ENCODE peak calls at places on chromosomes 2 and 18, in ten cellular contexts. Y is gastrocnemius medialis, H is uterus, R is tibial nerve, K is left lung, B is fibroblast of lung, E is endothelial cell of umbilical vein, Z is thyroid gland, S is H9, P is heart right ventricle. I is an unnamed sample.

GRCh38 chr2:241151934-241152660 is 1.8 kb downstream of the PPP1R7 start:
- DNase-seq in S (no peak), H (no peak), P (no peak), Z (no peak), E (no peak), R (no peak), Y (no peak), K (peak; percentile 1), B (no peak), I (no peak)

GRCh38 chr2:30677861-30678385 is 129.3 kb downstream of the CAPN13 start:
- DNase-seq in S (peak; percentile 12), K (no peak), E (no peak), R (no peak), H (no peak), P (no peak), Z (no peak), B (no peak), Y (no peak), I (no peak)

GRCh38 chr18:44098551-44099098 is 582.1 kb upstream of the SETBP1 start:
- DNase-seq in Z (no peak), S (peak; percentile 69), R (no peak), B (peak; percentile 58), Y (no peak), P (no peak), K (no peak), E (peak; percentile 53), H (no peak), I (no peak)

GRCh38 chr2:228556707-228557106 is 375.2 kb upstream of the SPHKAP start:
- DNase-seq in K (no peak), H (no peak), Y (no peak), P (no peak), Z (no peak), S (no peak), B (peak; percentile 24), E (no peak), R (no peak), I (no peak)

GRCh38 chr2:73255007-73255644 is 21.0 kb downstream of the CCT7 start:
- DNase-seq in P (no peak), Z (no peak), H (no peak), S (no peak), B (no peak), R (no peak), K (peak; percentile 65), Y (no peak), E (no peak), I (no peak)

GRCh38 chr2:222433381-222434173 is 9.2 kb downstream of the SGPP2 start:
- DNase-seq in K (no peak), R (no peak), B (no peak), H (no peak), Y (no peak), Z (peak; percentile 63), P (no peak), E (no peak), S (peak; percentile 87), I (no peak)

GRCh38 chr2:227608469-227609338 is 5.9 kb downstream of the SCYGR3 start:
- DNase-seq in S (no peak), Y (no peak), B (no peak), K (no peak), E (no peak), H (no peak), R (no peak), Z (no peak), P (no peak), I (no peak)

GRCh38 chr2:424306-425172 is 136.6 kb upstream of the ALKAL2 start:
- DNase-seq in Z (no peak), K (no peak), P (no peak), R (no peak), H (no peak), S (no peak), B (peak; percentile 15), E (no peak), Y (no peak), I (no peak)

GRCh38 chr18:63346031-63346430 is 21.0 kb downstream of the KDSR start:
- DNase-seq in P (peak; percentile 38), Y (peak; percentile 26), H (peak; percentile 49), Z (peak; percentile 17), B (no peak), R (no peak), K (no peak), S (no peak), E (no peak), I (no peak)

GRCh38 chr2:223654384-223654915 is 52.3 kb upstream of the SCG2 start:
- DNase-seq in K (no peak), B (peak; percentile 56), Y (no peak), E (no peak), H (no peak), S (no peak), P (no peak), Z (no peak), R (no peak), I (no peak)

GRCh38 chr2:84427235-84428138 is 31.6 kb downstream of the SUCLG1 start:
- DNase-seq in K (no peak), H (no peak), B (peak; percentile 57), E (no peak), S (no peak), Y (no peak), P (no peak), R (no peak), Z (no peak), I (no peak)

GRCh38 chr2:197311521-197312033 is 997 bp upstream of the ANKRD44 start:
- DNase-seq in Y (no peak), K (no peak), Z (no peak), H (no peak), E (no peak), S (no peak), P (no peak), B (no peak), R (no peak), I (no peak)

GRCh38 chr2:172698041-172698863 is 37.4 kb upstream of the RAPGEF4 start:
- DNase-seq in H (no peak), Z (no peak), E (peak; percentile 74), P (no peak), S (no peak), B (peak; percentile 89), Y (no peak), R (no peak), K (no peak), I (no peak)

GRCh38 chr2:10901565-10901964 is 10.2 kb upstream of the KCNF1 start:
- DNase-seq in P (no peak), E (no peak), K (no peak), R (no peak), B (no peak), Y (no peak), H (no peak), S (no peak), Z (no peak), I (no peak)

GRCh38 chr2:10897956-10898355 is 13.8 kb upstream of the KCNF1 start:
- DNase-seq in S (no peak), E (no peak), R (no peak), Y (no peak), Z (no peak), H (no peak), B (no peak), P (no peak), K (no peak), I (no peak)

GRCh38 chr2:10903861-10904210 is 7.9 kb upstream of the KCNF1 start:
- DNase-seq in Z (no peak), P (no peak), S (no peak), R (no peak), H (no peak), B (no peak), K (no peak), Y (no peak), E (no peak), I (no peak)

GRCh38 chr2:10901160-10901559 is 10.6 kb upstream of the KCNF1 start:
- DNase-seq in E (peak; percentile 30), R (no peak), Y (no peak), P (no peak), K (no peak), B (peak; percentile 23), H (no peak), S (no peak), Z (no peak), I (no peak)

GRCh38 chr2:10900216-10901109 is 11.3 kb upstream of the KCNF1 start:
- DNase-seq in K (no peak), B (peak; percentile 12), R (no peak), Y (no peak), P (no peak), Z (no peak), S (no peak), H (no peak), E (no peak), I (no peak)
- TF ChIP-seq CTCF in K (no peak), B (no peak), R (no peak), Y (peak; percentile 21), P (no peak), Z (no peak), S (peak; percentile 43), H (no peak), E (no peak), I (peak; percentile 12)

GRCh38 chr2:54631755-54632154 is 91.7 kb upstream of the EML6 start:
- DNase-seq in H (no peak), B (no peak), K (no peak), P (no peak), Y (no peak), R (no peak), Z (no peak), E (no peak), S (no peak), I (no peak)
- H3K4me1 ChIP-seq in H (peaks cover 10% of the 10 kb centered on the region), B (peaks cover 29% of the 10 kb centered on the region), K (peaks cover 11% of the 10 kb centered on the region), P (peaks cover 75% of the 10 kb centered on the region), Y (peaks cover 31% of the 10 kb centered on the region), R (peaks cover 43% of the 10 kb centered on the region), Z (peaks cover 14% of the 10 kb centered on the region), E (peaks cover 37% of the 10 kb centered on the region), S (no peaks in the 10 kb centered on the region), I (peaks cover 59% of the 10 kb centered on the region)

DNA sequence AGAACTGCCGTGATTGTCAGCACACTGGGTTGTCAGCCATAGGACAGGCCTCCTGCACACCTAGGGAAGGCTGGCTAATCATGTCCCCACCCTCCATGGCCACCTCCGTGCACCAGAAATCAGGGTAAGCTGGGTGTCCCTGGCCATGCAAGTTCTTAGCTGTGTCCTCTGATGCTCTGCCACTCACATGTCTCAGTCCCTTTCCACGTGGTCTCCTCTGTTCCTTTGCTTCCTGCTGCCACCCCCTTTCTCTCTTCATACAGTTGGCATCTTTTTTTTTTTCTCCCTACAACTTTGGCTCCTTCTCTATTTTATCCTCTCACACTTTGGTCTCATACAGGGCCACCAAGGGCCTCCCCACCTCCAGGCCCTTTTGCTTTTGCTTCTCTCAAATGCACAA is 153.7 kb downstream of the TPGS2 start:
- DNase-seq in P (no peak), B (no peak), K (no peak), E (no peak), R (no peak), S (no peak), Y (no peak), H (no peak), Z (no peak), I (no peak)
- H3K27ac ChIP-seq in P (no peak overlapping the region), B (no peak overlapping the region), K (no peak overlapping the region), E (no peak overlapping the region), R (no peak overlapping the region), S (no peak overlapping the region), Y (no peak overlapping the region), H (no peak overlapping the region), Z (no peak overlapping the region), I (no peak overlapping the region)

DNA sequence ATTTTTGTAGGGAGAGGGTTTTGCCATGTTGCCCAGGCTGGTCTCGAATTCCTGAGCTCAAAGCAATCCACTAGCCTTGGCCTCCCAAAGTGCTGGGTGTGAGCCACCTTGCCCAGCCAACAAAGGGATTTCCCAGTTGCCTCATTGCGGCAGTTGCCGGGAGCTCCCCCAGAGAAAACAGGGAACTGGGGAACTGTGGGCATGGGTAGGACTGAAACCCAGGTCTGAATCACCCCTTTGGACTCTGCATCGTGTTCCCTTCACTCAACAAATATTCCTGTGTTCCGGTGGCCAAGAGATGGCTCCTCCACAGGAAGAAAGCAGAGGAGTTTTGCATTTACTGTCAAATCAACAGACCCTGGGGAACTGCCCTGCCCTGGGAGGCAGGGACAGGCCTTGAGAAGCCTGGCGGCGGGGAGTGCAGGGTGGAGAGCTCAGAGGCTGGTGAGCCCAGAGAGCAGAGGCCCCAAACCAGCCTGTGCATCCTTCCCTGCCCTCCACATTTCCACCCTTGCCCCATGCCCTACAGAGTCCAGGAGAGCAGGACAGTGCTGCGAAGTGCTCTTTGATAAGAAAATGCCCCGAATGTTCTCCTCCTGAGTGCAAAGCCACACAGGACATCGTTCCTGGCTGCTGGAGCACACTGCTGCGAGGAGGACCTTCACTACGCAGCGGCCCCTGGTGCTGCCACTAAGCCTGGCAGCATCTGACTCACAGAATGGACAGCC is 24.9 kb downstream of the MYO7B start:
- DNase-seq in H (no peak), P (no peak), B (no peak), S (no peak), E (no peak), K (no peak), Y (no peak), Z (no peak), R (no peak), I (no peak)
- TF ChIP-seq CTCF in H (no peak), P (no peak), B (no peak), S (no peak), E (no peak), K (no peak), Y (no peak), Z (no peak), R (no peak), I (no peak)